ENCODE peak calls at places on chromosomes 2 and 18, in seven cellular contexts. R is endothelial cell; Z is fibroblast of lung; T is nucleus accumbens; Y is putamen; F is activated CD4-positive, CD25-positive, alpha-beta regulatory T cell; N is naive thymus-derived CD4-positive, alpha-beta T cell. K is an unnamed sample.

GRCh38 chr18:76686737-76687231 is 135.6 kb upstream of the ZNF236 start:
- DNase-seq in F (no peak), N (peak), T (peak), Z (peak), R (peak), Y (peak), K (peak)

GRCh38 chr18:8779251-8779650 is 73.9 kb downstream of the MTCL1 start:
- DNase-seq in Z (no peak), F (no peak), Y (no peak), T (no peak), R (no peak), N (no peak), K (no peak)

GRCh38 chr2:165471349-165471975 is 2.0 kb downstream of the CSRNP3 start:
- DNase-seq in T (no peak), N (no peak), Z (peak), Y (no peak), F (no peak), R (no peak), K (no peak)

GRCh38 chr18:56413862-56414261 is 224.5 kb downstream of the TXNL1 start:
- DNase-seq in F (no peak), Z (no peak), Y (no peak), R (no peak), T (no peak), N (no peak), K (no peak)

GRCh38 chr2:218427741-218428140 is 8.8 kb downstream of the VIL1 start:
- DNase-seq in Z (no peak), T (no peak), F (no peak), R (no peak), N (no peak), Y (no peak), K (no peak)

GRCh38 chr2:45651415-45652089 is at the start of gene PRKCE:
- DNase-seq in Y (peak), R (peak), T (peak), Z (peak), F (peak), N (peak), K (peak)

GRCh38 chr2:149431337-149431736 is 101.0 kb downstream of the LYPD6 start:
- DNase-seq in Z (peak), R (no peak), T (no peak), N (no peak), Y (no peak), F (no peak), K (peak)

GRCh38 chr2:203155406-203155805 is 83.4 kb upstream of the CYP20A1 start:
- DNase-seq in T (no peak), Y (no peak), F (no peak), Z (no peak), N (peak), R (no peak), K (peak)

GRCh38 chr2:134391751-134392160 is 137.9 kb downstream of the MGAT5 start:
- DNase-seq in R (no peak), F (no peak), Y (no peak), N (no peak), T (no peak), Z (peak), K (peak)

GRCh38 chr2:17821080-17821479 is 4.8 kb downstream of the MSGN1 start:
- DNase-seq in R (no peak), F (no peak), Y (no peak), Z (no peak), T (no peak), N (no peak), K (no peak)

GRCh38 chr2:56369316-56369715 is 185.5 kb downstream of the CCDC85A start:
- DNase-seq in R (no peak), Y (no peak), T (no peak), Z (peak), F (no peak), N (no peak), K (peak)

GRCh38 chr2:29189052-29189451 is 73.8 kb downstream of the CLIP4 start:
- DNase-seq in Y (no peak), Z (peak), T (no peak), F (no peak), N (peak), R (no peak), K (no peak)

GRCh38 chr2:105798595-105798994 is 53.9 kb downstream of the NCK2 start:
- DNase-seq in F (no peak), N (peak), Y (no peak), R (no peak), Z (no peak), T (no peak), K (no peak)

GRCh38 chr2:112960230-112960825 is 17.5 kb upstream of the IL36G start:
- DNase-seq in T (no peak), R (no peak), F (no peak), N (no peak), Y (no peak), Z (no peak), K (peak)

GRCh38 chr18:13120255-13120654 is 98.3 kb upstream of the LDLRAD4 start:
- DNase-seq in Y (no peak), T (no peak), Z (peak), R (no peak), F (no peak), N (no peak), K (no peak)

GRCh38 chr18:39494211-39494896 is 1928.8 kb upstream of the CELF4 start:
- DNase-seq in Z (no peak), Y (no peak), R (no peak), F (no peak), N (no peak), T (no peak), K (no peak)

GRCh38 chr2:69766014-69766413 is 24.1 kb downstream of the ANXA4 start:
- DNase-seq in Z (no peak), T (no peak), R (no peak), N (no peak), Y (no peak), F (no peak), K (no peak)

GRCh38 chr2:109542384-109542783 is 71.4 kb downstream of the SEPTIN10 start:
- DNase-seq in R (no peak), T (no peak), F (no peak), Z (no peak), N (no peak), Y (no peak), K (no peak)

GRCh38 chr18:54787616-54788015 is 40.7 kb upstream of the RAB27B start:
- DNase-seq in N (no peak), Z (peak), T (no peak), F (no peak), Y (no peak), R (no peak), K (peak)

GRCh38 chr2:144183744-144184143 is 336.2 kb downstream of the ZEB2 start:
- DNase-seq in R (peak), Y (no peak), N (peak), Z (peak), T (no peak), F (peak), K (no peak)

GRCh38 chr2:156908825-156909224 is 348.7 kb upstream of the GALNT5 start:
- DNase-seq in R (no peak), N (no peak), Z (peak), Y (no peak), F (no peak), T (no peak), K (peak)

GRCh38 chr2:70461981-70462876 is 91.4 kb downstream of the TGFA start:
- DNase-seq in F (no peak), Y (no peak), R (no peak), N (no peak), Z (no peak), T (no peak), K (no peak)

GRCh38 chr18:32200766-32201165 is 10.9 kb downstream of the MEP1B start:
- DNase-seq in T (no peak), R (no peak), F (no peak), Y (no peak), N (no peak), Z (no peak), K (no peak)

K was measured in M059J.